ENCODE peak calls at places on chromosomes 16 and 17, in four cellular contexts. One of them, this sample, is unnamed.

GRCh38 chr17:42673885-42674754 is 2.7 kb downstream of the PLEKHH3 start:
- DNase-seq in choroid plexus epithelial cell: peak; percentile 85
- DNase-seq in left ventricle myocardium inferior: peak; percentile 77
- DNase-seq in epithelial cell of proximal tubule: no peak
- DNase-seq in this sample: peak; percentile 62

GRCh38 chr17:67246648-67247415 is 1.8 kb upstream of the HELZ start:
- DNase-seq in choroid plexus epithelial cell: peak; percentile 59
- DNase-seq in left ventricle myocardium inferior: no peak
- DNase-seq in epithelial cell of proximal tubule: peak; percentile 59
- DNase-seq in this sample: no peak

GRCh38 chr17:66555605-66556004 is 253.2 kb downstream of the PRKCA start:
- DNase-seq in choroid plexus epithelial cell: no peak
- DNase-seq in left ventricle myocardium inferior: no peak
- DNase-seq in epithelial cell of proximal tubule: no peak
- DNase-seq in this sample: no peak

GRCh38 chr17:75457047-75457654 is 716 bp downstream of the TMEM94 start:
- DNase-seq in choroid plexus epithelial cell: no peak
- DNase-seq in left ventricle myocardium inferior: no peak
- DNase-seq in epithelial cell of proximal tubule: no peak
- DNase-seq in this sample: peak; percentile 54

GRCh38 chr17:6505425-6506142 is 50.8 kb downstream of the PITPNM3 start:
- DNase-seq in choroid plexus epithelial cell: peak; percentile 24
- DNase-seq in left ventricle myocardium inferior: no peak
- DNase-seq in epithelial cell of proximal tubule: peak; percentile 13
- DNase-seq in this sample: peak; percentile 86

GRCh38 chr17:56347646-56348045 is 194.4 kb downstream of the ANKFN1 start:
- DNase-seq in choroid plexus epithelial cell: no peak
- DNase-seq in left ventricle myocardium inferior: no peak
- DNase-seq in epithelial cell of proximal tubule: no peak
- DNase-seq in this sample: no peak

GRCh38 chr16:82111944-82112343 is 58.1 kb downstream of the MPHOSPH6 start:
- DNase-seq in choroid plexus epithelial cell: no peak
- DNase-seq in left ventricle myocardium inferior: no peak
- DNase-seq in epithelial cell of proximal tubule: no peak
- DNase-seq in this sample: no peak

GRCh38 chr16:47861999-47862398 is 293.8 kb downstream of the ABCC12 start:
- DNase-seq in choroid plexus epithelial cell: no peak
- DNase-seq in left ventricle myocardium inferior: no peak
- DNase-seq in epithelial cell of proximal tubule: no peak
- DNase-seq in this sample: no peak

GRCh38 chr17:48642059-48642842 is 16.1 kb upstream of the HOXB9 start:
- DNase-seq in choroid plexus epithelial cell: no peak
- DNase-seq in left ventricle myocardium inferior: no peak
- DNase-seq in epithelial cell of proximal tubule: no peak
- DNase-seq in this sample: no peak
- TF ChIP-seq CTCF in choroid plexus epithelial cell: no peak
- TF ChIP-seq CTCF in left ventricle myocardium inferior: no peak
- TF ChIP-seq CTCF in epithelial cell of proximal tubule: no peak
- TF ChIP-seq CTCF in this sample: no peak

GRCh38 chr17:39697961-39698360 is 1.9 kb upstream of the ERBB2 start:
- DNase-seq in choroid plexus epithelial cell: no peak
- DNase-seq in left ventricle myocardium inferior: no peak
- DNase-seq in epithelial cell of proximal tubule: no peak
- DNase-seq in this sample: no peak

GRCh38 chr17:39695089-39695474 is 4.8 kb upstream of the ERBB2 start:
- DNase-seq in choroid plexus epithelial cell: no peak
- DNase-seq in left ventricle myocardium inferior: no peak
- DNase-seq in epithelial cell of proximal tubule: no peak
- DNase-seq in this sample: no peak

GRCh38 chr17:39694593-39694992 is 5.3 kb upstream of the ERBB2 start:
- DNase-seq in choroid plexus epithelial cell: no peak
- DNase-seq in left ventricle myocardium inferior: no peak
- DNase-seq in epithelial cell of proximal tubule: no peak
- DNase-seq in this sample: no peak

GRCh38 chr17:39699818-39700147 is at the start of gene ERBB2:
- DNase-seq in choroid plexus epithelial cell: peak; percentile 80
- DNase-seq in left ventricle myocardium inferior: peak; percentile 68
- DNase-seq in epithelial cell of proximal tubule: no peak
- DNase-seq in this sample: peak; percentile 79

GRCh38 chr17:39696731-39697130 is 3.1 kb upstream of the ERBB2 start:
- DNase-seq in choroid plexus epithelial cell: no peak
- DNase-seq in left ventricle myocardium inferior: no peak
- DNase-seq in epithelial cell of proximal tubule: no peak
- DNase-seq in this sample: no peak
- TF ChIP-seq CTCF in choroid plexus epithelial cell: no peak
- TF ChIP-seq CTCF in left ventricle myocardium inferior: no peak
- TF ChIP-seq CTCF in epithelial cell of proximal tubule: no peak
- TF ChIP-seq CTCF in this sample: no peak

DNA sequence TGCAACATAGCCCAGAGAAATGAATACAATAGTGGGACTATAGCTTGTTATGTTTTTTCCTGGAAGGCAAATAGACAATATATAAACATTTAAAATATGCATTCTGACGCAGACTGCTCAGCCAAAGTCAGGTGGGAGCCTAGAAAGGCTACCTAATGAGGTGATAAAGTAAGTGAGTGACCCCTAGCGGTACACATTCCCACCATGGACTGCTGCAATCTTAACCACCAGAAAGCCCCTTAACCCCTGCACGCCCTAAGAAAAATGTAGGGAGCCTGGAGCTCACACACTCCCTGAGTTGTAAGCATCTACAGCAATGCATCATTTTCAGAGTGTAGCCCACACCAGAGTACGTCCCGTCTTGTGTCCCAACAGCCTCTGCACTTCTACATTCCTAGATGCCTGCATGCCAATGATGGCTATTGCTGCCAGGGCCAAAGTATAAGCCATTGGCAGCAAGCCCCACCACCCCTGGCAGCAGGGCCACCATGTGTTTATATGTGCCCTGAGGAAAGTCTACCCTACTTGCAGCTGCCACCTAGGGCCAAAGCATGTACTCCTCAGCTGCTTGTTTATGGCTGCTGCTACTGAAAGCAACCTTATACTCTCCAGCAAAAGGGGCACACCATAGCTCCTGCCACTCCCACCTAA is 127.6 kb downstream of the KIF2B start:
- DNase-seq in choroid plexus epithelial cell: no peak
- DNase-seq in left ventricle myocardium inferior: no peak
- DNase-seq in epithelial cell of proximal tubule: peak; percentile 13
- DNase-seq in this sample: no peak
- TF ChIP-seq CTCF in choroid plexus epithelial cell: no peak
- TF ChIP-seq CTCF in left ventricle myocardium inferior: no peak
- TF ChIP-seq CTCF in epithelial cell of proximal tubule: peak; percentile 57
- TF ChIP-seq CTCF in this sample: no peak

GRCh38 chr17:28993645-28994426 is 12.0 kb downstream of the SEZ6 start:
- DNase-seq in choroid plexus epithelial cell: no peak
- DNase-seq in left ventricle myocardium inferior: no peak
- DNase-seq in epithelial cell of proximal tubule: no peak
- DNase-seq in this sample: no peak
- TF ChIP-seq CTCF in choroid plexus epithelial cell: no peak
- TF ChIP-seq CTCF in left ventricle myocardium inferior: no peak
- TF ChIP-seq CTCF in epithelial cell of proximal tubule: no peak
- TF ChIP-seq CTCF in this sample: no peak

DNA sequence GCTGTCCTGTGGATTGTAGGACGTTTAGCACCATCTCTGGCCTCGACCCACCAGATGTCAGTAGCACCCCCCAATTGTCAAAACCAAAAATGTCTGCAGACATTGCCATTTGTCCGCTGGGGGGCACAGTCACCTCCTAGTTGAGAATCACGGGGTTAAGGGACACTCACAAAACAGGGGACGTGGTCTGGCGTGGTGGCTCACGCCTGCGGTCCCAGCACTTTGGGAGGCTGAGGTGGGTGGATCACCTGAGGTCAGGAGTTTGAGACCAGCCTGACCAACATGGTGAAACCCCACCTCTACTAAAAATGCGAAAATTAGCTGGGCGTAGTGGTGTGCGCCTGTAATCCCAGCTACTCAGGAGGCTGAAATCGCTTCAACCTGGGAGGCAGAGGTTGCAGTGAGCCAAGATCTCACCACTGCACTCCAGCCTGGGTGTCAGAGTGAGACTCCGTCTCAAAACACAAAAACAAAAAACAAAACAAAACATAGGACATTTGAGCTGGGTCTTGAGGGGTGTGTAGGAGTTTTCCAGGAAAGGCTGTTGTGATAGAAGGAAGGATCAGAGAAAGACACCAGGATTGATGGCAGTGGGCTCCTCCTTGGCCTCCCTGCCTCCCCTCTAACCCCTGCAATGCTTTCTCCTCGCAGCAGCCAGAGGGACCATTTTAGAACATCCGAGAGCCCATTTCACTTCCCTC is 171.8 kb upstream of the GSE1 start:
- DNase-seq in choroid plexus epithelial cell: no peak
- DNase-seq in left ventricle myocardium inferior: no peak
- DNase-seq in epithelial cell of proximal tubule: no peak
- DNase-seq in this sample: no peak
- TF ChIP-seq CTCF in choroid plexus epithelial cell: no peak
- TF ChIP-seq CTCF in left ventricle myocardium inferior: no peak
- TF ChIP-seq CTCF in epithelial cell of proximal tubule: no peak
- TF ChIP-seq CTCF in this sample: no peak

GRCh38 chr16:52580488-52580887 is 33.5 kb upstream of the TOX3 start:
- DNase-seq in choroid plexus epithelial cell: no peak
- DNase-seq in left ventricle myocardium inferior: no peak
- DNase-seq in epithelial cell of proximal tubule: no peak
- DNase-seq in this sample: no peak

GRCh38 chr16:52584354-52584840 is 37.5 kb upstream of the TOX3 start:
- DNase-seq in choroid plexus epithelial cell: no peak
- DNase-seq in left ventricle myocardium inferior: no peak
- DNase-seq in epithelial cell of proximal tubule: no peak
- DNase-seq in this sample: no peak

GRCh38 chr16:52578007-52578828 is 31.3 kb upstream of the TOX3 start:
- DNase-seq in choroid plexus epithelial cell: no peak
- DNase-seq in left ventricle myocardium inferior: no peak
- DNase-seq in epithelial cell of proximal tubule: no peak
- DNase-seq in this sample: no peak

GRCh38 chr16:52578829-52579193 is 31.9 kb upstream of the TOX3 start:
- DNase-seq in choroid plexus epithelial cell: no peak
- DNase-seq in left ventricle myocardium inferior: no peak
- DNase-seq in epithelial cell of proximal tubule: no peak
- DNase-seq in this sample: no peak

GRCh38 chr16:52581530-52581929 is 34.6 kb upstream of the TOX3 start:
- DNase-seq in choroid plexus epithelial cell: no peak
- DNase-seq in left ventricle myocardium inferior: no peak
- DNase-seq in epithelial cell of proximal tubule: peak; percentile 23
- DNase-seq in this sample: no peak
- TF ChIP-seq CTCF in choroid plexus epithelial cell: no peak
- TF ChIP-seq CTCF in left ventricle myocardium inferior: no peak
- TF ChIP-seq CTCF in epithelial cell of proximal tubule: peak; percentile 79
- TF ChIP-seq CTCF in this sample: no peak

DNA sequence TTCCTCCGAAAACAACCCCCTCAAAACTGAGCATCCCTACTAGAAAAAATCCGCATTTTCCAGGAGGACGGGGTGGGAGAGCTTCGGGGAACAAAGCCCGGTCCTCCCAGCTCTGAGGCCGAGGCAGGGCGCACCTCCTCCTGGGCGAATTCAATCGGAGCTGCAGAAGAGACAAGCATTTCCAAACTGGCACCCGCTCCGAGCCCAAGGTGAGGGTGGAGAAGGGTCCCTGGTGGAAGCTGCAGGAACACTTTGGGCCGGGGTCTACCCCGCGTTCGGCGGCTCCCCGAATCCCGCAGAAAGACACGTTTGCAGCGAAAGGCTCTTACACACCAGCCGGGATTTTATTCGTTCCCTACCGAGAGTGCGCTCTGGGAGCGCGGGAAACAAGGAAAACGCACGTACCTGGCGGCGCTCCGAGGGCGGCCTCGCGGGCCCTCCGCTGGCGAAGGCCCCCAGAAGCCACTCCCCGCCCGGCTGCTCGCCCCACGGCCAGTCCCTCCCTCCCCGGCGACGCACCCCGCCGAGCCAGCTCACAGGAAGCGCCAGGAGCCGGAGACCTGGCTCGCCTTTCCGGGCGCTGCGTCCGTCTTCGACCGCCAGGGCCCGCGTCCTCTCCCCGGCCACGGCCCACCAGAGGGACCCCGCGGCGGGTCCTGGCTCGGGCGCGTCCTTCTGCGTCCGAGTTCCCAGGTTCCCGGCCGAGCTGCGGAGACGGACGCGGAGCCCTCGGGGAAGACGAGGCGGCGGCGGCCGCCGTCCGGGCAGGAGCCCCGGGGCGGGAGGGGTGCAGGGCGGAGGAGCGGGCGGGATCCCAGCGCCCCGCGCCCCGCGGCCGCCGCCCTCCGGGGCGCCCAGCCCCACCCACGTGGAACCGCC is 49.8 kb upstream of the BAHCC1 start:
- DNase-seq in choroid plexus epithelial cell: peak; percentile 92
- DNase-seq in left ventricle myocardium inferior: peak; percentile 90
- DNase-seq in epithelial cell of proximal tubule: no peak
- DNase-seq in this sample: peak; percentile 95
- TF ChIP-seq CTCF in choroid plexus epithelial cell: peak; percentile 33
- TF ChIP-seq CTCF in left ventricle myocardium inferior: peak; percentile 55
- TF ChIP-seq CTCF in epithelial cell of proximal tubule: no peak
- TF ChIP-seq CTCF in this sample: peak; percentile 33

GRCh38 chr16:13397126-13397525 is 495.7 kb downstream of the SHISA9 start:
- DNase-seq in choroid plexus epithelial cell: no peak
- DNase-seq in left ventricle myocardium inferior: no peak
- DNase-seq in epithelial cell of proximal tubule: no peak
- DNase-seq in this sample: no peak
- TF ChIP-seq CTCF in choroid plexus epithelial cell: no peak
- TF ChIP-seq CTCF in left ventricle myocardium inferior: no peak
- TF ChIP-seq CTCF in epithelial cell of proximal tubule: peak; percentile 14
- TF ChIP-seq CTCF in this sample: no peak

GRCh38 chr16:2058901-2059300 is 11.1 kb downstream of the TSC2 start:
- DNase-seq in choroid plexus epithelial cell: no peak
- DNase-seq in left ventricle myocardium inferior: no peak
- DNase-seq in epithelial cell of proximal tubule: no peak
- DNase-seq in this sample: no peak

GRCh38 chr16:2061023-2061422 is 13.2 kb downstream of the TSC2 start:
- DNase-seq in choroid plexus epithelial cell: no peak
- DNase-seq in left ventricle myocardium inferior: no peak
- DNase-seq in epithelial cell of proximal tubule: no peak
- DNase-seq in this sample: no peak

GRCh38 chr16:2061526-2061925 is 13.7 kb downstream of the TSC2 start:
- DNase-seq in choroid plexus epithelial cell: no peak
- DNase-seq in left ventricle myocardium inferior: no peak
- DNase-seq in epithelial cell of proximal tubule: no peak
- DNase-seq in this sample: no peak

GRCh38 chr16:2062801-2063200 is 15.0 kb downstream of the TSC2 start:
- DNase-seq in choroid plexus epithelial cell: no peak
- DNase-seq in left ventricle myocardium inferior: no peak
- DNase-seq in epithelial cell of proximal tubule: no peak
- DNase-seq in this sample: no peak

GRCh38 chr16:2060346-2060745 is 12.6 kb downstream of the TSC2 start:
- DNase-seq in choroid plexus epithelial cell: no peak
- DNase-seq in left ventricle myocardium inferior: no peak
- DNase-seq in epithelial cell of proximal tubule: no peak
- DNase-seq in this sample: no peak
- TF ChIP-seq CTCF in choroid plexus epithelial cell: no peak
- TF ChIP-seq CTCF in left ventricle myocardium inferior: no peak
- TF ChIP-seq CTCF in epithelial cell of proximal tubule: no peak
- TF ChIP-seq CTCF in this sample: no peak